ENCODE peak calls at places on chromosomes 6 and 20, in nine cellular contexts. N, G, B, X, C, A, J, U and R are unnamed samples.

GRCh38 chr20:46708172-46708860 is 1.1 kb upstream of the SLC2A10 start:
- DNase-seq in N (no peak), G (no peak), B (no peak), X (no peak), C (no peak), A (peak; percentile 65), J (no peak), U (no peak), R (no peak)

GRCh38 chr6:169044376-169045230 is 209.0 kb downstream of the THBS2 start:
- DNase-seq in N (no peak), G (no peak), B (no peak), X (no peak), C (no peak), A (no peak), J (no peak), U (no peak), R (no peak)

GRCh38 chr6:97437087-97437486 is 154.1 kb upstream of the MMS22L start:
- DNase-seq in N (no peak), G (no peak), B (no peak), X (no peak), C (peak; percentile 18), A (no peak), J (no peak), U (no peak), R (no peak)

GRCh38 chr6:378090-378957 is 13.2 kb upstream of the IRF4 start:
- DNase-seq in N (no peak), G (no peak), B (no peak), X (no peak), C (no peak), A (no peak), J (no peak), U (no peak), R (no peak)

GRCh38 chr20:1802385-1803215 is 92.6 kb upstream of the SIRPA start:
- DNase-seq in N (peak; percentile 74), G (no peak), B (peak; percentile 33), X (peak; percentile 58), C (peak; percentile 76), A (no peak), J (peak; percentile 77), U (peak; percentile 80), R (peak; percentile 61)

GRCh38 chr6:71908162-71908765 is 21.9 kb downstream of the RIMS1 start:
- DNase-seq in N (no peak), G (no peak), B (no peak), X (no peak), C (no peak), A (no peak), J (no peak), U (no peak), R (no peak)

GRCh38 chr20:45890077-45890996 is 671 bp downstream of the NEURL2 start:
- DNase-seq in N (peak; percentile 85), G (peak; percentile 84), B (peak; percentile 92), X (peak; percentile 75), C (peak; percentile 78), A (peak; percentile 83), J (peak; percentile 71), U (peak; percentile 94), R (peak; percentile 86)

GRCh38 chr6:87281426-87281825 is 41.0 kb upstream of the SMIM8 start:
- DNase-seq in N (no peak), G (no peak), B (no peak), X (no peak), C (no peak), A (no peak), J (no peak), U (no peak), R (no peak)

GRCh38 chr6:119233327-119233984 is 116.1 kb downstream of the MAN1A1 start:
- DNase-seq in N (no peak), G (no peak), B (no peak), X (no peak), C (no peak), A (no peak), J (no peak), U (no peak), R (no peak)

GRCh38 chr6:152463183-152463582 is 174.0 kb downstream of the SYNE1 start:
- DNase-seq in N (no peak), G (no peak), B (no peak), X (no peak), C (peak; percentile 5), A (no peak), J (no peak), U (no peak), R (no peak)

GRCh38 chr20:10706460-10706811 is 32.6 kb upstream of the JAG1 start:
- DNase-seq in N (no peak), G (no peak), B (no peak), X (no peak), C (no peak), A (no peak), J (no peak), U (no peak), R (no peak)

GRCh38 chr20:10699506-10699905 is 25.7 kb upstream of the JAG1 start:
- DNase-seq in N (no peak), G (no peak), B (no peak), X (no peak), C (no peak), A (no peak), J (no peak), U (no peak), R (no peak)

GRCh38 chr20:10705801-10706459 is 32.1 kb upstream of the JAG1 start:
- DNase-seq in N (no peak), G (no peak), B (no peak), X (no peak), C (no peak), A (peak; percentile 73), J (no peak), U (no peak), R (no peak)

GRCh38 chr20:10699941-10700340 is 26.1 kb upstream of the JAG1 start:
- DNase-seq in N (no peak), G (no peak), B (no peak), X (no peak), C (no peak), A (no peak), J (no peak), U (no peak), R (no peak)

GRCh38 chr20:10701607-10702006 is 27.8 kb upstream of the JAG1 start:
- DNase-seq in N (no peak), G (no peak), B (no peak), X (no peak), C (no peak), A (no peak), J (no peak), U (no peak), R (no peak)
- TF ChIP-seq CTCF in N (no peak), G (no peak), B (no peak), X (no peak), C (no peak), A (no peak), J (no peak), U (no peak), R (no peak)

DNA sequence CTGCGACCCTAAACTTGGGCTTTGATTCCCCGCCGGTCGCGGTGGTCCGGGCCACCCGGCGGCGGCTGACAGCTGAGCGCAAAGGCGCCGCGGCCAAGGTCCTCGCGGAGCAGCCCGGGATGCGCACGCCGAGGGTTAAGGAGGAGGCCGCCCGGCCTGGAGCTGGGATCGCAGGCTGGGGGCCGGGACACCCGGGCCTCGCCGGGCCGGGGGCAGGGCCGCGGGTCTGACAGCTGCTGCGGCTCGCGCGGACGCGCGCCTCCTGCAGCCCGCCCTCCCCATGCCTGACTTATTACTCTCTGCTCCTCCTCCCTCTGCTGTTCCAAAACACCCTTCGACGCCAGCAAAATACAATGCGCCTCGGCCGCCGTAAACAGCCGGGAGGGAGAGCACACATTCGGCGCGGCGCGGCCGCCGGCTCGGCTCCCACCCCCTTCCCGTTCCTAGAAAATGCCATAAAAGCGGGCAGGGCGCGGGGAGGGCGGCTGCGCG is 743 bp downstream of the BACH2 start:
- DNase-seq in N (peak; percentile 79), G (peak; percentile 76), B (peak; percentile 70), X (peak; percentile 52), C (peak; percentile 68), A (peak; percentile 59), J (peak; percentile 54), U (peak; percentile 88), R (peak; percentile 69)
- TF ChIP-seq POLR2A in N (no peak), G (peak; percentile 70), B (peak; percentile 60), X (no peak), C (no peak), A (no peak), J (no peak), U (no peak), R (peak; percentile 68)

DNA sequence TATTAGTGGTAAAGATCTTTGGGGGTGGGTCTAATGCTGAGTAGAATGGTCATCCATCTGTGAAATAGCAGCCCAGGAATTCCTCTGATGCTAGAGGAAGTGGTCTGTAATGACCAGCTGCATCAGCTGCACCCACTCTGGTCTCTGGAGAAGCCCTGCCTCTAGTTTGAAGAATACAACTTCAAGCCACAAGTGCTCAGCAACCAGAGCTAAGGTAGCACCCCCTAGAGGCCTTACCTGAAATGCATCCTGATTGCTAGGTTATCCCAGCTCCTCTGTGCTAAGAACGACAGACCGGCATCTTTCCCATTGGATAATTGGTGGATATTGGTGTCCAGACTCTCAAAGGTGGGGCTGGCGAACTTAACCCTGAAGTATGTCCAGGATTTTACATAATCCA is 58.2 kb downstream of the DNAH8 start:
- DNase-seq in N (no peak), G (no peak), B (no peak), X (no peak), C (no peak), A (no peak), J (no peak), U (no peak), R (no peak)
- TF ChIP-seq CTCF in N (no peak), G (no peak), B (peak; percentile 14), X (no peak), C (no peak), A (no peak), J (no peak), U (no peak), R (peak; percentile 42)

GRCh38 chr6:43771858-43772570 is 2.0 kb downstream of the VEGFA start:
- DNase-seq in N (peak; percentile 75), G (peak; percentile 70), B (peak; percentile 55), X (peak; percentile 75), C (no peak), A (peak; percentile 85), J (peak; percentile 86), U (peak; percentile 91), R (peak; percentile 84)
- TF ChIP-seq POLR2A in N (peak; percentile 19), G (peak; percentile 19), B (peak; percentile 8), X (no peak), C (peak; percentile 9), A (no peak), J (no peak), U (no peak), R (no peak)

DNA sequence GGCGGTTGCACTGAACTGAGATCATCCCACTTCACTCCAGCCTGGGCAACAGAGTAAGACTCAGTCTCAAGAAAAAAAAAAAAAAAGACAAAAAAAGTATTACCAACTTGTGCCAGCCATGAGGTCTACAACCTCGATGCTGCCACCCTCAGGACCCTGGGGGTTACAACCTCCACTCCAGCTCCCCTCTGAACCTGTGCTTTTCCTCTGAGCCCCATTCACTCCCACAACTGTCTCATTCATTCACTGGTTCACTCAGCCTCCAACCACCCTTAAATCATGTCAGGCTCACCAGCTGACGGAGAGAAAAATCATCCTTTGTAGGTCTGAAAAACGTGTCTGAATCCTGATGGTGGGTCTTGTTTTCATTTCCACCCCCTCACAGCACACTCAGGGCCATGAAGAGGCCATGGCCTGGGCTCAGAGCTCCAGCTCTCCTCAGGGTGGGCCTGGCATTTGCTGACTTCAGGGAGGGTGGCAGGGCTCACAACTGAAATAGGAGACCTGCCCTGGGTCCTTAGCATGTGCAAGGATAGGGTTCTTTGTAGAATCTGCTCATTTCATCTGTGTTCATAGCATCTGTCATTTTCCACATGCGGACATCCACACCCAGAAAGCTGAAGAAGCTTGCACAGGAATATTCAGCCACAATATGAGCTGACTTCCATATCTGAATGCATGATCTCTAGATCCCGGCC is 1.9 kb upstream of the ULBP1 start:
- DNase-seq in N (no peak), G (no peak), B (no peak), X (no peak), C (no peak), A (no peak), J (no peak), U (no peak), R (no peak)
- TF ChIP-seq CTCF in N (no peak), G (no peak), B (no peak), X (no peak), C (peak; percentile 16), A (no peak), J (no peak), U (no peak), R (no peak)